ENCODE peak calls at places on chromosomes 1 and 21, in five cellular contexts. N is AG04450; S is astrocyte of the spinal cord; V is heart left ventricle; M is CD8-positive, alpha-beta T cell. H is an unnamed sample.

GRCh38 chr1:66394603-66395002 is 139.3 kb upstream of the SGIP1 start:
- DNase-seq in N (no peak), S (no peak), V (no peak), M (no peak), H (no peak)

GRCh38 chr1:97004054-97004453 is 282.5 kb downstream of the PTBP2 start:
- DNase-seq in N (no peak), S (peak), V (no peak), M (no peak), H (no peak)

GRCh38 chr1:149886396-149887195 is 12.8 kb upstream of the BOLA1 start:
- DNase-seq in N (peak), S (peak), V (peak), M (peak), H (peak)

GRCh38 chr1:38533772-38534472 is 325.6 kb downstream of the RRAGC start:
- DNase-seq in N (no peak), S (no peak), V (no peak), M (no peak), H (no peak)

GRCh38 chr1:228042508-228042907 is 35.7 kb downstream of the WNT3A start:
- DNase-seq in N (no peak), S (no peak), V (no peak), M (no peak), H (no peak)

GRCh38 chr1:186785503-186785902 is 43.2 kb upstream of the PLA2G4A start:
- DNase-seq in N (no peak), S (no peak), V (no peak), M (no peak), H (no peak)

GRCh38 chr1:54296666-54297065 is 96.7 kb downstream of the MRPL37 start:
- DNase-seq in N (no peak), S (no peak), V (no peak), M (no peak), H (no peak)

GRCh38 chr21:44372616-44373015 is 19.2 kb downstream of the TRPM2 start:
- DNase-seq in N (no peak), S (no peak), V (no peak), M (no peak), H (no peak)

GRCh38 chr1:229478852-229479251 is 29.3 kb downstream of the NUP133 start:
- DNase-seq in N (no peak), S (no peak), V (no peak), M (no peak), H (no peak)

GRCh38 chr1:113654883-113655282 is 104.4 kb downstream of the PHTF1 start:
- DNase-seq in N (no peak), S (no peak), V (no peak), M (no peak), H (no peak)

GRCh38 chr1:179883739-179884138 is 1.7 kb downstream of the TOR1AIP1 start:
- DNase-seq in N (no peak), S (peak), V (no peak), M (no peak), H (no peak)

GRCh38 chr1:223249854-223250631 is 107.0 kb upstream of the TLR5 start:
- DNase-seq in N (no peak), S (no peak), V (no peak), M (no peak), H (no peak)

GRCh38 chr21:39125752-39126485 is 57.3 kb downstream of the PSMG1 start:
- DNase-seq in N (peak), S (peak), V (peak), M (no peak), H (peak)

GRCh38 chr1:15703562-15703961 is 19.4 kb downstream of the PLEKHM2 start:
- DNase-seq in N (peak), S (peak), V (peak), M (no peak), H (peak)

GRCh38 chr1:27833470-27833869 is 2.9 kb downstream of the PPP1R8 start:
- DNase-seq in N (no peak), S (no peak), V (no peak), M (no peak), H (no peak)

GRCh38 chr1:27830621-27831424 is at the start of gene PPP1R8:
- DNase-seq in N (peak), S (peak), V (peak), M (peak), H (peak)

GRCh38 chr1:27831568-27832410 is 1.2 kb downstream of the PPP1R8 start:
- DNase-seq in N (no peak), S (peak), V (no peak), M (no peak), H (no peak)

GRCh38 chr1:27832762-27833161 is 2.2 kb downstream of the PPP1R8 start:
- DNase-seq in N (no peak), S (peak), V (no peak), M (no peak), H (peak)
- H3K4me3 ChIP-seq in N (no peak), S (no peak), V (no peak), M (no peak), H (no peak)

GRCh38 chr1:50974618-50974935 is 4.5 kb downstream of the CDKN2C start:
- DNase-seq in N (no peak), S (no peak), V (no peak), M (no peak), H (no peak)

GRCh38 chr1:50977575-50978143 is 7.6 kb downstream of the CDKN2C start:
- DNase-seq in N (no peak), S (peak), V (peak), M (peak), H (no peak)

GRCh38 chr1:50975436-50975835 is 5.4 kb downstream of the CDKN2C start:
- DNase-seq in N (no peak), S (no peak), V (no peak), M (no peak), H (no peak)

GRCh38 chr1:50976890-50977574 is 7.0 kb downstream of the CDKN2C start:
- DNase-seq in N (no peak), S (peak), V (peak), M (peak), H (no peak)

GRCh38 chr1:50976111-50976889 is 6.3 kb downstream of the CDKN2C start:
- DNase-seq in N (no peak), S (no peak), V (no peak), M (no peak), H (no peak)
- TF ChIP-seq CTCF in N (no peak), S (no peak), V (no peak), M (no peak), H (no peak)

GRCh38 chr1:204684551-204685235 is 845 bp downstream of the LRRN2 start:
- DNase-seq in N (no peak), S (no peak), V (peak), M (no peak), H (no peak)
- H3K4me3 ChIP-seq in N (no peak), S (no peak), V (peak), M (no peak), H (peak)

GRCh38 chr1:246161626-246162025 is 345.5 kb downstream of the SMYD3 start:
- DNase-seq in N (peak), S (peak), V (no peak), M (no peak), H (peak)
- TF ChIP-seq CTCF in N (no peak), S (no peak), V (no peak), M (no peak), H (no peak)

GRCh38 chr1:156590326-156591180 is 1.0 kb upstream of the NAXE start:
- DNase-seq in N (no peak), S (no peak), V (no peak), M (no peak), H (no peak)
- H3K4me3 ChIP-seq in N (no peak), S (no peak), V (peak), M (no peak), H (peak)

GRCh38 chr1:31705080-31705866 is 1.5 kb upstream of the COL16A1 start:
- DNase-seq in N (no peak), S (peak), V (peak), M (peak), H (no peak)
- TF ChIP-seq CTCF in N (peak), S (peak), V (peak), M (no peak), H (peak)

H was measured in retinal pigment epithelial cell.